ENCODE peak calls at places on chromosomes 2 and 18, in nine cellular contexts. Z, V, T, C, E, F, L, K and P are unnamed samples.

GRCh38 chr18:78021196-78021595 is 771.5 kb downstream of the GALR1 start:
- DNase-seq in E (no peak), K (no peak), V (no peak), T (no peak), C (no peak), L (no peak), Z (no peak), F (no peak), P (no peak)

GRCh38 chr2:241003369-241003768 is 5.0 kb downstream of the SNED1 start:
- DNase-seq in F (no peak), C (no peak), L (no peak), V (no peak), E (no peak), T (no peak), Z (no peak), K (no peak), P (no peak)

GRCh38 chr2:58157754-58158153 is 83.4 kb downstream of the FANCL start:
- DNase-seq in K (no peak), T (no peak), C (no peak), E (no peak), Z (no peak), V (no peak), F (no peak), L (no peak), P (no peak)

GRCh38 chr2:230162981-230163380 is 56.8 kb downstream of the SP110 start:
- DNase-seq in F (no peak), K (no peak), C (no peak), L (no peak), T (no peak), V (no peak), Z (no peak), E (no peak), P (no peak)

GRCh38 chr2:69789129-69789528 is 40.3 kb upstream of the GMCL1 start:
- DNase-seq in T (peak; percentile 40), L (no peak), K (no peak), C (no peak), F (no peak), E (no peak), Z (peak; percentile 11), V (peak; percentile 6), P (no peak)

GRCh38 chr2:71326968-71327367 is 4.6 kb upstream of the ZNF638 start:
- DNase-seq in L (no peak), C (no peak), E (no peak), F (no peak), K (no peak), V (no peak), T (no peak), Z (no peak), P (no peak)

GRCh38 chr2:158740127-158740526 is 55.0 kb upstream of the DAPL1 start:
- DNase-seq in L (no peak), V (no peak), K (no peak), Z (no peak), F (no peak), E (no peak), C (no peak), T (no peak), P (no peak)

GRCh38 chr2:96157649-96158553 is 12.7 kb upstream of the DUSP2 start:
- DNase-seq in F (no peak), E (peak; percentile 45), L (no peak), K (peak; percentile 73), C (peak; percentile 99), V (no peak), Z (no peak), T (no peak), P (no peak)

GRCh38 chr2:73852020-73852419 is 23.3 kb downstream of the STAMBP start:
- DNase-seq in C (no peak), Z (no peak), E (no peak), T (no peak), V (no peak), K (no peak), L (peak; percentile 79), F (peak; percentile 96), P (peak; percentile 71)

GRCh38 chr2:83826601-83827000 is 632.5 kb downstream of the SUCLG1 start:
- DNase-seq in L (no peak), K (no peak), C (no peak), F (no peak), Z (no peak), E (no peak), T (no peak), V (no peak), P (no peak)

GRCh38 chr2:111205774-111206173 is 85.1 kb downstream of the BCL2L11 start:
- DNase-seq in T (no peak), V (no peak), F (peak; percentile 32), K (no peak), E (no peak), Z (no peak), C (no peak), L (no peak), P (peak; percentile 23)

GRCh38 chr2:69567157-69567908 is 76.2 kb downstream of the AAK1 start:
- DNase-seq in Z (no peak), E (no peak), T (no peak), V (no peak), C (peak; percentile 28), F (peak; percentile 61), K (no peak), L (peak; percentile 11), P (peak; percentile 11)

GRCh38 chr2:53740170-53740569 is 27.4 kb upstream of the CHAC2 start:
- DNase-seq in E (no peak), K (no peak), L (no peak), C (no peak), F (peak; percentile 28), Z (no peak), V (no peak), T (no peak), P (peak; percentile 26)
- TF ChIP-seq CTCF in E (no peak), K (no peak), L (peak; percentile 40), C (peak; percentile 15), F (peak; percentile 6), Z (peak; percentile 66), V (peak; percentile 70), T (peak; percentile 50), P (peak; percentile 54)

DNA sequence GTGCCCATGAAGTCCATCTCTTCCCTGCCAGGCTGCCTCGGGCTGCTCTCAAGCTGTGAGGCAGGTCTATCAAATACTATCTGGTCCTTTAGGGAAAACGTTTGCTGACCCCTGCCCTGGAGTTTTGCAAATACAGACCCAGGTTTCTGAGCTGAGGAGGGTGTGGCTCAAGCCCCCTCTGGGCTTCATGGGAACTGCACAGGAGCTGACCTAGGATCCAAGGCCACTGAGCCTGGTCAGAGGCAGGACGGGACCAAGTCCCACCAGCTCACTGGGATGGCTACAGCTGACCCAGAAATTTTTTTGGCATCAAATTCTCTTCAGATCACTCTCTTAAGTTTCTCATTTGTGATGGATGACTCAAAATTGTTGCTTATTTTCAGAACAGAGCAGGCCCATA is 14.1 kb downstream of the ZNF516 start:
- DNase-seq in K (no peak), L (no peak), E (no peak), Z (no peak), V (no peak), C (no peak), T (no peak), F (no peak), P (no peak)
- TF ChIP-seq CTCF in K (no peak), L (no peak), E (no peak), Z (no peak), V (peak; percentile 45), C (no peak), T (no peak), F (peak; percentile 12), P (no peak)

GRCh38 chr2:209560911-209561310 is 137.1 kb downstream of the MAP2 start:
- DNase-seq in K (no peak), C (no peak), Z (no peak), T (no peak), E (no peak), L (no peak), F (no peak), V (no peak), P (no peak)

GRCh38 chr2:209553913-209554312 is 130.1 kb downstream of the MAP2 start:
- DNase-seq in V (no peak), E (no peak), C (no peak), T (no peak), L (no peak), F (no peak), Z (no peak), K (no peak), P (no peak)

DNA sequence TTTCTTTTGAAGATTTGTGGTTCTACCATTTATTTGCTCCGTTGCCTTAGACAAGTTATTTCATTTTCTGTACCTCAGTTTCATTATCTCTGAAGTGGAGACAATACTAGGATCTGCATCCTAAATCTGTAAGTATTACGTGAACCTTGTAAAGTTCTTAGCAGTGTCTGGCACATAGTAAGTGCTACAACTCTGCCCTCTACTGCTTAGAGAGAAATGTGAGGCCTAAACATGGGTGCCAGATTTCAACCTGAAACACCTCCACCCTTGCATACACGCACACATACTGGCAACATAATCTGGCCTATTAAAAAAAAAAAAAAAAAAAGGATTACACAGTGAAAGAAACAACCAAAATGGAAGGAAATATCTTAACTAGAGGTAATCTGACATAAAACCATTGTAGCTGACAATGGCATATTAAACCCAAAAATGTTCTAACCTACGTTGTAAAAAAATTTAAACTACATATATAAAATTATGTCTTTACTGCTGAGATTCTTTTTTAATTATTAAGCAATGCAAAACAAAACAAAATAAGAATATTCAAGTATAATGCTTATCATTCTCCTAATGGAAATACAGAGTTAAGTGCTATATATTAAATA is 132.6 kb downstream of the MAP2 start:
- DNase-seq in F (peak; percentile 63), K (no peak), Z (peak; percentile 1), L (peak; percentile 55), C (no peak), T (no peak), V (no peak), E (no peak), P (peak; percentile 62)
- TF ChIP-seq CTCF in F (peak; percentile 55), K (no peak), Z (peak; percentile 51), L (peak; percentile 51), C (no peak), T (peak; percentile 40), V (peak; percentile 50), E (no peak), P (peak; percentile 61)

GRCh38 chr18:6728809-6729246 is 688 bp upstream of the ARHGAP28 start:
- DNase-seq in L (no peak), Z (no peak), E (no peak), K (no peak), C (no peak), T (no peak), V (no peak), F (no peak), P (no peak)

GRCh38 chr18:6731197-6731596 is 1.7 kb downstream of the ARHGAP28 start:
- DNase-seq in Z (no peak), C (no peak), K (no peak), V (no peak), L (no peak), T (no peak), F (peak; percentile 71), E (no peak), P (peak; percentile 79)

GRCh38 chr18:6734746-6735430 is 5.4 kb downstream of the ARHGAP28 start:
- DNase-seq in K (no peak), T (no peak), Z (no peak), V (no peak), C (no peak), E (no peak), L (no peak), F (no peak), P (no peak)

GRCh38 chr18:6729247-6730091 is at the start of gene ARHGAP28:
- DNase-seq in K (no peak), V (peak; percentile 69), T (peak; percentile 67), L (peak; percentile 41), F (peak; percentile 34), C (peak; percentile 24), E (peak; percentile 68), Z (no peak), P (peak; percentile 80)

DNA sequence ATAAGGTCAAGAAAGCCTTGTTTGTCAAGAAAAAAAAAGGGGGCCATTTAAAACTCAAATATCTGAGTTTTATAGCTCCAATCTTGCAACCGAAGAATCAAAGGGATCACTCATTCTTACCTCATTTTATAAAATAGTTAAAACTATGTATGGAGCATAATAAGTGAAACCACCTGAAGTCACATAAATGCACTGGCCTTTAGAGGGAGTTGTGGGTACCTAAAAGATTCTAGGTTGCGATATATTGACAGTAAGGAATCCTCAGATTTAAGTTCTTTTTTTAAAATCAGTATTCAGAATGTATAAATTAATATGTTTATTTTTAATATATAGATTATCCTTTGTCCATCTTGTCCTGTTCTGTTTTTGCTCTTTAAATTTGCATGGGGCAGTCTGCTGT is 3.4 kb downstream of the ARHGAP28 start:
- DNase-seq in L (no peak), C (no peak), V (no peak), T (no peak), Z (no peak), F (no peak), K (no peak), E (no peak), P (no peak)
- TF ChIP-seq CTCF in L (no peak), C (no peak), V (peak; percentile 43), T (no peak), Z (no peak), F (no peak), K (no peak), E (no peak), P (no peak)